ENCODE peak calls at places on chromosomes 5 and 9, in seven cellular contexts. G is WTC11; N is ureter; R is coronary artery; I is DMS153; K is NCI-H345; P is activated CD4-positive, CD25-positive, alpha-beta regulatory T cell treated with anti-CD3 and anti-CD28 coated beads, Interleukin-2, amount 50 U/mL, for 16 hours. C is an unnamed sample.

GRCh38 chr9:81575976-81576375 is 113.4 kb downstream of the TLE1 start:
- DNase-seq in G (no peak), N (no peak), R (no peak), I (no peak), K (no peak), P (no peak), C (no peak)

GRCh38 chr9:129138476-129139232 is 27.4 kb downstream of the PTPA start:
- DNase-seq in G (no peak), N (peak), R (peak), I (no peak), K (no peak), P (no peak), C (no peak)

GRCh38 chr5:132064738-132065331 is 4.4 kb downstream of the IL3 start:
- DNase-seq in G (peak), N (peak), R (no peak), I (no peak), K (peak), P (peak), C (peak)

GRCh38 chr5:141944086-141944485 is 13.9 kb downstream of the PCDH12 start:
- DNase-seq in G (no peak), N (no peak), R (no peak), I (no peak), K (no peak), P (no peak), C (no peak)

GRCh38 chr5:88256872-88257271 is 11.8 kb downstream of the TMEM161B start:
- DNase-seq in G (peak), N (no peak), R (no peak), I (no peak), K (no peak), P (no peak), C (no peak)

GRCh38 chr9:20562051-20562450 is 60.2 kb downstream of the MLLT3 start:
- DNase-seq in G (no peak), N (no peak), R (no peak), I (no peak), K (no peak), P (no peak), C (no peak)

GRCh38 chr5:43649256-43649655 is 46.3 kb downstream of the NNT start:
- DNase-seq in G (no peak), N (no peak), R (no peak), I (no peak), K (no peak), P (no peak), C (peak)

GRCh38 chr5:7397005-7397546 is 1.1 kb downstream of the ADCY2 start:
- DNase-seq in G (no peak), N (no peak), R (no peak), I (peak), K (peak), P (no peak), C (no peak)

GRCh38 chr5:173859315-173860038 is 28.7 kb upstream of the CPEB4 start:
- DNase-seq in G (no peak), N (no peak), R (no peak), I (no peak), K (no peak), P (no peak), C (peak)

GRCh38 chr9:26054600-26055516 is 376.6 kb upstream of the TUSC1 start:
- DNase-seq in G (no peak), N (no peak), R (no peak), I (no peak), K (no peak), P (no peak), C (no peak)

GRCh38 chr5:60382761-60383160 is 317.2 kb downstream of the DEPDC1B start:
- DNase-seq in G (no peak), N (no peak), R (no peak), I (no peak), K (peak), P (no peak), C (no peak)

GRCh38 chr9:93317495-93318094 is 133.7 kb downstream of the WNK2 start:
- DNase-seq in G (no peak), N (no peak), R (no peak), I (no peak), K (no peak), P (no peak), C (no peak)

GRCh38 chr9:108671156-108671555 is 184.6 kb downstream of the ACTL7B start:
- DNase-seq in G (peak), N (no peak), R (no peak), I (no peak), K (no peak), P (no peak), C (no peak)

GRCh38 chr9:108057421-108058136 is 568.0 kb upstream of the KLF4 start:
- DNase-seq in G (no peak), N (peak), R (no peak), I (no peak), K (no peak), P (no peak), C (peak)

GRCh38 chr5:149079883-149080282 is 17.0 kb upstream of the SH3TC2 start:
- DNase-seq in G (no peak), N (no peak), R (no peak), I (no peak), K (no peak), P (no peak), C (no peak)

GRCh38 chr9:130213898-130214761 is 41.9 kb downstream of the NCS1 start:
- DNase-seq in G (peak), N (peak), R (no peak), I (no peak), K (no peak), P (no peak), C (no peak)

GRCh38 chr5:36450229-36451024 is 148.7 kb upstream of the RANBP3L start:
- DNase-seq in G (no peak), N (no peak), R (no peak), I (no peak), K (no peak), P (no peak), C (no peak)

GRCh38 chr5:141613344-141613743 is 5.5 kb downstream of the DIAPH1 start:
- DNase-seq in G (no peak), N (no peak), R (no peak), I (no peak), K (no peak), P (no peak), C (no peak)

GRCh38 chr5:175347027-175347426 is 97.0 kb downstream of the DRD1 start:
- DNase-seq in G (no peak), N (no peak), R (no peak), I (no peak), K (peak), P (no peak), C (peak)

GRCh38 chr5:80136751-80137272 is 101.7 kb downstream of the THBS4 start:
- DNase-seq in G (no peak), N (no peak), R (peak), I (no peak), K (no peak), P (no peak), C (no peak)

GRCh38 chr5:80076131-80077101 is 41.3 kb downstream of the THBS4 start:
- DNase-seq in G (no peak), N (no peak), R (no peak), I (no peak), K (no peak), P (no peak), C (no peak)

GRCh38 chr5:95895771-95896170 is 65.9 kb downstream of the ELL2 start:
- DNase-seq in G (peak), N (no peak), R (no peak), I (no peak), K (no peak), P (no peak), C (no peak)

GRCh38 chr5:140398379-140398811 is 3.2 kb upstream of the ANKHD1 start:
- DNase-seq in G (no peak), N (no peak), R (no peak), I (no peak), K (no peak), P (no peak), C (no peak)

GRCh38 chr9:26773054-26773453 is 119.5 kb downstream of the CAAP1 start:
- DNase-seq in G (no peak), N (no peak), R (no peak), I (no peak), K (no peak), P (no peak), C (no peak)

GRCh38 chr9:116073826-116074225 is 79.8 kb upstream of the PAPPA start:
- DNase-seq in G (no peak), N (no peak), R (no peak), I (no peak), K (no peak), P (no peak), C (no peak)

GRCh38 chr5:25301836-25302235 is 657.1 kb upstream of the CDH10 start:
- DNase-seq in G (no peak), N (no peak), R (no peak), I (no peak), K (no peak), P (no peak), C (no peak)

GRCh38 chr5:179319741-179320281 is 25.4 kb downstream of the ADAMTS2 start:
- DNase-seq in G (peak), N (no peak), R (no peak), I (no peak), K (no peak), P (no peak), C (no peak)

GRCh38 chr5:164203581-164204225 is 698.3 kb downstream of the MAT2B start:
- DNase-seq in G (no peak), N (no peak), R (no peak), I (no peak), K (no peak), P (no peak), C (no peak)

GRCh38 chr5:131163315-131164119 is 1.5 kb downstream of the HINT1 start:
- DNase-seq in G (no peak), N (no peak), R (no peak), I (no peak), K (no peak), P (no peak), C (no peak)

GRCh38 chr9:111158375-111158774 is 120.1 kb upstream of the LPAR1 start:
- DNase-seq in G (no peak), N (no peak), R (no peak), I (no peak), K (no peak), P (no peak), C (no peak)

GRCh38 chr9:7320139-7320538 is 479.4 kb downstream of the DMAC1 start:
- DNase-seq in G (no peak), N (no peak), R (no peak), I (peak), K (no peak), P (no peak), C (no peak)

GRCh38 chr9:32395483-32396216 is 11.2 kb downstream of the ACO1 start:
- DNase-seq in G (no peak), N (peak), R (no peak), I (no peak), K (no peak), P (no peak), C (no peak)

GRCh38 chr5:14299666-14300065 is 156.5 kb downstream of the TRIO start:
- DNase-seq in G (no peak), N (no peak), R (no peak), I (no peak), K (no peak), P (no peak), C (no peak)

GRCh38 chr5:125348221-125348692 is 601.8 kb upstream of the ZNF608 start:
- DNase-seq in G (peak), N (no peak), R (no peak), I (no peak), K (no peak), P (no peak), C (no peak)

GRCh38 chr5:133360693-133361479 is 251.5 kb downstream of the FSTL4 start:
- DNase-seq in G (no peak), N (no peak), R (no peak), I (no peak), K (no peak), P (no peak), C (no peak)

GRCh38 chr5:93189707-93190120 is 391.3 kb downstream of the NR2F1-AS1 start:
- DNase-seq in G (no peak), N (no peak), R (no peak), I (no peak), K (no peak), P (no peak), C (peak)

C was measured in PC-9.